ENCODE peak calls at places on chromosomes 5 and 9, in seven cellular contexts. W, Z, T, G, R, B and P are unnamed samples.

GRCh38 chr9:86275962-86276361 is 6.4 kb downstream of the ISCA1 start:
- DNase-seq in B (no peak), R (no peak), Z (no peak), T (no peak), W (no peak), G (no peak), P (no peak)

GRCh38 chr5:53582225-53582624 is 21.8 kb downstream of the NDUFS4 start:
- DNase-seq in G (no peak), B (no peak), T (no peak), Z (no peak), W (no peak), R (no peak), P (no peak)

GRCh38 chr5:117302949-117303348 is 728.3 kb upstream of the SEMA6A start:
- DNase-seq in B (no peak), T (no peak), Z (no peak), W (no peak), R (no peak), G (no peak), P (no peak)

GRCh38 chr5:58849151-58849550 is 266.3 kb downstream of the RAB3C start:
- DNase-seq in B (no peak), G (no peak), Z (no peak), W (no peak), R (no peak), T (no peak), P (no peak)

GRCh38 chr5:11153672-11154377 is 392.8 kb upstream of the DAP start:
- DNase-seq in B (no peak), W (no peak), T (no peak), Z (no peak), G (no peak), R (no peak), P (no peak)

GRCh38 chr9:116549061-116549664 is 137.9 kb upstream of the TRIM32 start:
- DNase-seq in R (no peak), B (peak; percentile 54), T (peak; percentile 38), Z (peak; percentile 85), W (peak; percentile 91), G (peak; percentile 97), P (peak; percentile 99)

GRCh38 chr5:42499016-42499415 is 75.8 kb downstream of the GHR start:
- DNase-seq in W (no peak), G (no peak), B (no peak), R (no peak), Z (no peak), T (no peak), P (no peak)

GRCh38 chr9:116860509-116861120 is 173.5 kb downstream of the TRIM32 start:
- DNase-seq in R (peak; percentile 33), T (peak; percentile 62), Z (peak; percentile 32), G (peak; percentile 63), B (peak; percentile 55), W (peak; percentile 37), P (peak; percentile 89)

GRCh38 chr9:3549243-3549642 is 23.4 kb upstream of the RFX3 start:
- DNase-seq in Z (no peak), B (no peak), G (no peak), T (no peak), R (no peak), W (no peak), P (no peak)

GRCh38 chr9:4055055-4055454 is 244.8 kb downstream of the GLIS3 start:
- DNase-seq in B (no peak), T (no peak), Z (no peak), G (no peak), W (no peak), R (no peak), P (no peak)

GRCh38 chr5:1638658-1639400 is 115.1 kb upstream of the LPCAT1 start:
- DNase-seq in G (no peak), T (no peak), B (peak; percentile 39), R (no peak), W (no peak), Z (peak; percentile 10), P (no peak)

GRCh38 chr5:82295959-82296557 is 17.9 kb upstream of the RPS23 start:
- DNase-seq in W (no peak), G (no peak), Z (no peak), T (no peak), B (no peak), R (no peak), P (no peak)

GRCh38 chr9:137077758-137078693 is 709 bp downstream of the UAP1L1 start:
- DNase-seq in W (no peak), T (no peak), Z (no peak), R (no peak), G (no peak), B (no peak), P (no peak)

GRCh38 chr5:82421119-82421518 is 143.0 kb upstream of the RPS23 start:
- DNase-seq in R (no peak), Z (no peak), B (no peak), T (no peak), G (peak; percentile 89), W (no peak), P (peak; percentile 24)

GRCh38 chr9:105290401-105290800 is 46.0 kb downstream of the SLC44A1 start:
- DNase-seq in Z (no peak), T (no peak), W (no peak), B (no peak), G (peak; percentile 55), R (no peak), P (no peak)

GRCh38 chr5:149581192-149581861 is at the start of gene ARHGEF37:
- DNase-seq in Z (peak; percentile 87), T (peak; percentile 80), R (peak; percentile 22), G (no peak), B (peak; percentile 92), W (peak; percentile 94), P (peak; percentile 42)
- TF ChIP-seq POLR2A in Z (peak; percentile 57), T (peak; percentile 79), R (no peak), G (no peak), B (peak; percentile 53), W (no peak), P (no peak)

GRCh38 chr5:80653497-80653896 is 955 bp upstream of the MSH3 start:
- DNase-seq in Z (no peak), B (no peak), G (no peak), W (no peak), R (no peak), T (no peak), P (no peak)

GRCh38 chr5:80654054-80654390 is 430 bp upstream of the MSH3 start:
- DNase-seq in T (no peak), B (peak; percentile 83), W (no peak), G (no peak), Z (no peak), R (peak; percentile 13), P (peak; percentile 21)

GRCh38 chr5:80656425-80656824 is 1.6 kb upstream of the DHFR start:
- DNase-seq in T (no peak), W (no peak), B (no peak), G (peak; percentile 52), R (no peak), Z (no peak), P (no peak)

GRCh38 chr5:80655231-80655784 is 525 bp upstream of the DHFR start:
- DNase-seq in T (no peak), G (peak; percentile 32), R (no peak), B (no peak), W (no peak), Z (no peak), P (no peak)

DNA sequence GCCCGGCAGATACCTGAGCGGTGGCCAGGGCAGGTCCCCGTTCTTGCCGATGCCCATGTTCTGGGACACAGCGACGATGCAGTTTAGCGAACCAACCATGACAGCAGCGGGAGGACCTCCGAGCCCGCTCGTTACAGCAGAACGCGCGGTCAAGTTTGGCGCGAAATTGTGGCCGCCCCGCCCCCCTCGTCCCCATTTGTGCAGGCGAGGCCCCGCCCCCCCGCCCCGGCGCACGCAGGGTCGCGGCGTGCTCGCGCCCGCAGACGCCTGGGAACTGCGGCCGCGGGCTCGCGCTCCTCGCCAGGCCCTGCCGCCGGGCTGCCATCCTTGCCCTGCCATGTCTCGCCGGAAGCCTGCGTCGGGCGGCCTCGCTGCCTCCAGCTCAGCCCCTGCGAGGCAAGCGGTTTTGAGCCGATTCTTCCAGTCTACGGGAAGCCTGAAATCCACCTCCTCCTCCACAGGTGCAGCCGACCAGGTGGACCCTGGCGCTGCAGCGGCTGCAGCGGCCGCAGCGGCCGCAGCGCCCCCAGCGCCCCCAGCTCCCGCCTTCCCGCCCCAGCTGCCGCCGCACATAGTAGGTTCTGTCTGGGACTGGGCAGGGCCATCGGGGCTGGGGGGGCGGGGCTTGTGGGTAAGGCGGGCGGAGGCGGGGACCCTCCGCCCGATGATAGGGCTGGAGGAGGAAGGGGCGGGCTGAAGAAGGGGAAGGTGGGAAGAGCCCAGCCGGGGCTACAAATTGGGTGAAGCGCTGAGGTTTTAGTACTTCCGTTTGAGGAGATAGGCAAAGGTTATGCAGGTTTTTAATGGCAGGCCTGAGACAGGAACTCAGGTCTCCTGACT is at the start of the genes DHFR and MSH3:
- DNase-seq in Z (peak; percentile 82), B (peak; percentile 93), R (peak; percentile 84), G (peak; percentile 83), T (peak; percentile 84), W (peak; percentile 87), P (peak; percentile 80)
- TF ChIP-seq POLR2A in Z (peak; percentile 56), B (peak; percentile 38), R (peak; percentile 89), G (peak; percentile 69), T (peak; percentile 56), W (no peak), P (peak; percentile 64)

GRCh38 chr9:89315482-89315881 is 2.8 kb upstream of the SECISBP2 start:
- DNase-seq in R (no peak), Z (no peak), G (no peak), W (no peak), T (no peak), B (no peak), P (no peak)

GRCh38 chr9:89319015-89319905 is 960 bp downstream of the SECISBP2 start:
- DNase-seq in W (no peak), Z (no peak), T (no peak), B (no peak), G (no peak), R (no peak), P (no peak)

GRCh38 chr9:89314955-89315354 is 3.3 kb upstream of the SECISBP2 start:
- DNase-seq in R (no peak), T (no peak), W (no peak), Z (no peak), G (no peak), B (no peak), P (no peak)

GRCh38 chr9:89317282-89317681 is 1.0 kb upstream of the SECISBP2 start:
- DNase-seq in Z (no peak), G (no peak), T (no peak), W (no peak), B (no peak), R (no peak), P (no peak)

GRCh38 chr9:89318123-89319014 is at the start of gene SECISBP2:
- DNase-seq in W (peak; percentile 98), Z (peak; percentile 94), T (peak; percentile 93), B (peak; percentile 98), R (peak; percentile 68), G (peak; percentile 97), P (peak; percentile 93)
- TF ChIP-seq POLR2A in W (peak; percentile 64), Z (peak; percentile 99), T (peak; percentile 99), B (peak; percentile 97), R (peak; percentile 94), G (peak; percentile 98), P (peak; percentile 79)

GRCh38 chr5:95555553-95555952 is 652 bp downstream of the ARSK start:
- DNase-seq in R (no peak), W (no peak), T (no peak), G (peak; percentile 6), B (no peak), Z (no peak), P (no peak)

GRCh38 chr5:95554331-95554646 is 488 bp downstream of the SKIC3 start:
- DNase-seq in G (no peak), T (no peak), W (no peak), B (no peak), R (no peak), Z (no peak), P (no peak)

GRCh38 chr5:95549030-95549429 is 5.7 kb downstream of the SKIC3 start:
- DNase-seq in B (no peak), W (no peak), T (no peak), Z (no peak), R (no peak), G (no peak), P (no peak)

GRCh38 chr5:95554647-95555548 is at the start of the genes ARSK and SKIC3:
- DNase-seq in B (peak; percentile 92), Z (peak; percentile 96), T (peak; percentile 94), R (peak; percentile 53), W (peak; percentile 95), G (peak; percentile 99), P (peak; percentile 68)
- TF ChIP-seq POLR2A in B (peak; percentile 64), Z (peak; percentile 78), T (peak; percentile 91), R (peak; percentile 75), W (no peak), G (peak; percentile 67), P (peak; percentile 61)